ENCODE peak calls at places on chromosome 19, in five cellular contexts. One of them, this sample, is unnamed.

GRCh38 chr19:36006955-36007354 is 1.7 kb downstream of the SYNE4 start:
- DNase-seq in GM12878: no peak
- DNase-seq in HepG2: no peak
- DNase-seq in SK-N-SH: no peak
- DNase-seq in K562: no peak
- DNase-seq in this sample: no peak

GRCh38 chr19:31316201-31316951 is 32.9 kb downstream of the TSHZ3 start:
- DNase-seq in GM12878: no peak
- DNase-seq in HepG2: no peak
- DNase-seq in SK-N-SH: no peak
- DNase-seq in K562: no peak
- DNase-seq in this sample: no peak

GRCh38 chr19:11088508-11089253 is 582 bp upstream of the LDLR start:
- DNase-seq in GM12878: no peak
- DNase-seq in HepG2: peak; percentile 81
- DNase-seq in SK-N-SH: no peak
- DNase-seq in K562: no peak
- DNase-seq in this sample: no peak

GRCh38 chr19:5691930-5692784 is 2.1 kb downstream of the RPL36 start:
- DNase-seq in GM12878: no peak
- DNase-seq in HepG2: no peak
- DNase-seq in SK-N-SH: peak; percentile 64
- DNase-seq in K562: no peak
- DNase-seq in this sample: no peak

GRCh38 chr19:1239796-1240737 is 1.5 kb upstream of the ATP5F1D start:
- DNase-seq in GM12878: no peak
- DNase-seq in HepG2: peak; percentile 62
- DNase-seq in SK-N-SH: peak; percentile 98
- DNase-seq in K562: peak; percentile 93
- DNase-seq in this sample: peak; percentile 87

GRCh38 chr19:38617283-38617763 is 430 bp downstream of the MAP4K1 start:
- DNase-seq in GM12878: peak; percentile 9
- DNase-seq in HepG2: no peak
- DNase-seq in SK-N-SH: no peak
- DNase-seq in K562: no peak
- DNase-seq in this sample: no peak

GRCh38 chr19:12513531-12514061 is 29.0 kb upstream of the ZNF709 start:
- DNase-seq in GM12878: no peak
- DNase-seq in HepG2: no peak
- DNase-seq in SK-N-SH: peak; percentile 55
- DNase-seq in K562: no peak
- DNase-seq in this sample: no peak

GRCh38 chr19:23002690-23003422 is at the start of gene ZNF728:
- DNase-seq in GM12878: no peak
- DNase-seq in HepG2: no peak
- DNase-seq in SK-N-SH: peak; percentile 11
- DNase-seq in K562: peak; percentile 18
- DNase-seq in this sample: no peak

GRCh38 chr19:4557971-4558941 is 1.2 kb downstream of the SEMA6B start:
- DNase-seq in GM12878: no peak
- DNase-seq in HepG2: no peak
- DNase-seq in SK-N-SH: peak; percentile 83
- DNase-seq in K562: peak; percentile 52
- DNase-seq in this sample: no peak

GRCh38 chr19:16112778-16113177 is 1.1 kb downstream of the RAB8A start:
- DNase-seq in GM12878: no peak
- DNase-seq in HepG2: no peak
- DNase-seq in SK-N-SH: no peak
- DNase-seq in K562: peak; percentile 48
- DNase-seq in this sample: no peak

GRCh38 chr19:5687360-5688198 is 2.5 kb upstream of the RPL36 start:
- DNase-seq in GM12878: no peak
- DNase-seq in HepG2: no peak
- DNase-seq in SK-N-SH: peak; percentile 40
- DNase-seq in K562: no peak
- DNase-seq in this sample: no peak

GRCh38 chr19:48218964-48219363 is 36.7 kb downstream of the CARD8 start:
- DNase-seq in GM12878: no peak
- DNase-seq in HepG2: no peak
- DNase-seq in SK-N-SH: no peak
- DNase-seq in K562: no peak
- DNase-seq in this sample: no peak

GRCh38 chr19:41206926-41207750 is 11.9 kb upstream of the AXL start:
- DNase-seq in GM12878: no peak
- DNase-seq in HepG2: no peak
- DNase-seq in SK-N-SH: no peak
- DNase-seq in K562: peak; percentile 86
- DNase-seq in this sample: no peak

GRCh38 chr19:6220385-6221191 is 59.2 kb downstream of the MLLT1 start:
- DNase-seq in GM12878: no peak
- DNase-seq in HepG2: no peak
- DNase-seq in SK-N-SH: no peak
- DNase-seq in K562: no peak
- DNase-seq in this sample: no peak

GRCh38 chr19:6590458-6591319 is at the start of gene CD70:
- DNase-seq in GM12878: peak; percentile 88
- DNase-seq in HepG2: no peak
- DNase-seq in SK-N-SH: no peak
- DNase-seq in K562: peak; percentile 7
- DNase-seq in this sample: peak; percentile 55

GRCh38 chr19:44947041-44947581 is 1.3 kb downstream of the APOC2 start:
- DNase-seq in GM12878: no peak
- DNase-seq in HepG2: no peak
- DNase-seq in SK-N-SH: no peak
- DNase-seq in K562: no peak
- DNase-seq in this sample: no peak

GRCh38 chr19:279656-280055 is 11.5 kb downstream of the PLPP2 start:
- DNase-seq in GM12878: no peak
- DNase-seq in HepG2: no peak
- DNase-seq in SK-N-SH: no peak
- DNase-seq in K562: no peak
- DNase-seq in this sample: no peak

GRCh38 chr19:55304279-55304978 is 20.6 kb downstream of the BRSK1 start:
- DNase-seq in GM12878: no peak
- DNase-seq in HepG2: peak; percentile 50
- DNase-seq in SK-N-SH: peak; percentile 74
- DNase-seq in K562: peak; percentile 71
- DNase-seq in this sample: peak; percentile 85

GRCh38 chr19:10120538-10121198 is 969 bp upstream of the EIF3G start:
- DNase-seq in GM12878: no peak
- DNase-seq in HepG2: no peak
- DNase-seq in SK-N-SH: no peak
- DNase-seq in K562: no peak
- DNase-seq in this sample: no peak

GRCh38 chr19:15623711-15624318 is 8.8 kb downstream of the CYP4F8 start:
- DNase-seq in GM12878: no peak
- DNase-seq in HepG2: no peak
- DNase-seq in SK-N-SH: no peak
- DNase-seq in K562: peak; percentile 59
- DNase-seq in this sample: no peak

GRCh38 chr19:55625004-55625326 is 599 bp upstream of the ZNF784 start:
- DNase-seq in GM12878: no peak
- DNase-seq in HepG2: no peak
- DNase-seq in SK-N-SH: peak; percentile 4
- DNase-seq in K562: peak; percentile 2
- DNase-seq in this sample: no peak

GRCh38 chr19:21482863-21483276 is 22.5 kb upstream of the ZNF429 start:
- DNase-seq in GM12878: no peak
- DNase-seq in HepG2: peak; percentile 6
- DNase-seq in SK-N-SH: peak; percentile 81
- DNase-seq in K562: peak; percentile 30
- DNase-seq in this sample: no peak

GRCh38 chr19:36771275-36772231 is 1.1 kb downstream of the ZNF850 start:
- DNase-seq in GM12878: peak; percentile 26
- DNase-seq in HepG2: peak; percentile 85
- DNase-seq in SK-N-SH: peak; percentile 75
- DNase-seq in K562: peak; percentile 50
- DNase-seq in this sample: peak; percentile 60

GRCh38 chr19:29031216-29031615 is 181.7 kb downstream of the UQCRFS1 start:
- DNase-seq in GM12878: no peak
- DNase-seq in HepG2: no peak
- DNase-seq in SK-N-SH: no peak
- DNase-seq in K562: no peak
- DNase-seq in this sample: no peak
- TF ChIP-seq REST in GM12878: no peak
- TF ChIP-seq REST in HepG2: no peak
- TF ChIP-seq REST in SK-N-SH: no peak
- TF ChIP-seq REST in K562: no peak
- TF ChIP-seq REST in this sample: no peak

GRCh38 chr19:18387395-18387794 is 1.4 kb downstream of the GDF15 start:
- DNase-seq in GM12878: no peak
- DNase-seq in HepG2: no peak
- DNase-seq in SK-N-SH: no peak
- DNase-seq in K562: no peak
- DNase-seq in this sample: no peak
- H3K4me3 ChIP-seq in GM12878: no peak overlapping the region
- H3K4me3 ChIP-seq in HepG2: peak overlapping the region; percentile 86
- H3K4me3 ChIP-seq in SK-N-SH: peak overlapping the region; percentile 51
- H3K4me3 ChIP-seq in K562: peak overlapping the region; percentile 89
- H3K4me3 ChIP-seq in this sample: peak overlapping the region; percentile 98

DNA sequence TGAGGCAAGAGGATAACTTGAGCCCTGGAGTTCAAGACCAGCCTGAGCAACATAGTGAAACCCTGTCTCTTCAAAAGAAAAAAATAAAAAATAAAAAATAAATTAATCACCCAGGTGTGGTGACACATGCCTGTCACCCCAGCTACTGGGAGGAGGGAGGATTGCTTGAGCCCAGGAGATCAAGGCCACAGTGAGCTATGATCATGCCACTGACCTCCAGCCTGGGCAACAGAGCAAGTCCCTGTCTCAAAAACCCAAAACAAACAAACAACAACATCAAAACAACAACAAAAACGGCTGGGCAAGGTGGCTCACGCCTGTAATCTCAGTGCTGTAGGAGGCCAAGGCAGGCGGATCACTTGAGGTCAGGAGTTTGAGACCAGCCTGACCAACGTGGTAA is 4.3 kb upstream of the SLC39A3 start:
- DNase-seq in GM12878: no peak
- DNase-seq in HepG2: no peak
- DNase-seq in SK-N-SH: no peak
- DNase-seq in K562: no peak
- DNase-seq in this sample: no peak
- TF ChIP-seq RFX5 in GM12878: no peak
- TF ChIP-seq RFX5 in HepG2: no peak
- TF ChIP-seq RFX5 in SK-N-SH: no peak
- TF ChIP-seq RFX5 in K562: no peak
- TF ChIP-seq RFX5 in this sample: no peak

GRCh38 chr19:42466521-42467436 is 24.0 kb upstream of the CXCL17 start:
- DNase-seq in GM12878: no peak
- DNase-seq in HepG2: no peak
- DNase-seq in SK-N-SH: no peak
- DNase-seq in K562: no peak
- DNase-seq in this sample: no peak

GRCh38 chr19:42467437-42467760 is 24.7 kb upstream of the CXCL17 start:
- DNase-seq in GM12878: no peak
- DNase-seq in HepG2: no peak
- DNase-seq in SK-N-SH: no peak
- DNase-seq in K562: no peak
- DNase-seq in this sample: no peak

GRCh38 chr19:42465827-42466280 is 23.1 kb upstream of the CXCL17 start:
- DNase-seq in GM12878: peak; percentile 66
- DNase-seq in HepG2: no peak
- DNase-seq in SK-N-SH: no peak
- DNase-seq in K562: no peak
- DNase-seq in this sample: no peak

GRCh38 chr19:42459926-42460325 is 17.2 kb upstream of the CXCL17 start:
- DNase-seq in GM12878: no peak
- DNase-seq in HepG2: no peak
- DNase-seq in SK-N-SH: no peak
- DNase-seq in K562: no peak
- DNase-seq in this sample: no peak

DNA sequence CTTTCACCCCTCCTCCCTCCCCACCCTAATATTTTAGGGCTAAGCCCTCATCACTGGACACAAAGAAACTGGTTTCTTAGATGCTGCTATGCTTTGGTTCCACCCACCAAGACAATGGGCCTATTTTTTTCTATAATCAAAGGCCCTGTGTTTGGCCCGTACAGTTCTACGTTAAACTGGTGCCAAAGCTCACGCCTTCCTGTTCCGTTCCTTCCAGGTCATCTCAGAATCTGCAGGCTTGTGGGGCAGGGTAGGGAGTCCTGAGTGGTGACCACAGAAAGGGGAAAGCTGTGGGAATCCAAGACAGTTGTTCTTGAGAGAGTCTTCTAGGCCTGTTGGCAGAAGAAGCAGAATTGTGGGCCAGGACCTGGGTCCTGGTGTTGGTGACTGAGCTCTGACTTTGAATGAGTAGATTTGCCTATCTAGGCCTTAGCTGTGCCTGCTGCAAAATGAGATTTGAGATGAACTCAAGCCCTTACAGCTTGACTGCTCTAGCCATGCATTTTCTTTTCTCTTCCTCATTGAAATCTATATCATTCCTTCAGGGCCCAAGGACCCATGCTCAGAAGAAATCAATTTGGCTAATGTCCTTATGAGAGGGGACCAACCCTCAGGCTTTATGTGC is 19.1 kb upstream of the CXCL17 start:
- DNase-seq in GM12878: no peak
- DNase-seq in HepG2: peak; percentile 52
- DNase-seq in SK-N-SH: no peak
- DNase-seq in K562: no peak
- DNase-seq in this sample: no peak
- TF ChIP-seq REST in GM12878: no peak
- TF ChIP-seq REST in HepG2: no peak
- TF ChIP-seq REST in SK-N-SH: no peak
- TF ChIP-seq REST in K562: no peak
- TF ChIP-seq REST in this sample: no peak

DNA sequence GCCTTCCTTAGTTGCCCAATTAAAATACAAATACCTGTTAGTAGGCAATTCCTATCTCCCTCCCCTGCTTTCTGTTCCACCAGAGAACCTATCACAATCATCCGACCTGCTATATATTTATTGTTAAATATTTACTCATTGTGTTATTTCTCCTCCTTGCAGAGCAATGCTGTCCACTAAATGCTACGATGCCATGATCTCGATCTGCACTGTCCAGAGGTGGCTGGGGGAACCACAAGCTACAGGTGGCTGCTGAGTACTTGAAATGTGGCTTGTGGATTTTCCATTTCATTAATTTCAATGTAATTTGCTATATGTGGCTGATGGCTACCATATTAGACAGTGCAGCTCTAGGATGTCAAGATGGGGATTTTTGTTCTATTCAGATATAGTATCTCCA is 5.1 kb downstream of the KLK6 start:
- DNase-seq in GM12878: no peak
- DNase-seq in HepG2: no peak
- DNase-seq in SK-N-SH: no peak
- DNase-seq in K562: no peak
- DNase-seq in this sample: no peak
- H3K4me3 ChIP-seq in GM12878: no peak overlapping the region
- H3K4me3 ChIP-seq in HepG2: no peak overlapping the region
- H3K4me3 ChIP-seq in SK-N-SH: no peak overlapping the region
- H3K4me3 ChIP-seq in K562: no peak overlapping the region
- H3K4me3 ChIP-seq in this sample: no peak overlapping the region